ENCODE peak calls at places on chromosomes 4 and X, in ten cellular contexts. One of them, this sample, is unnamed.

GRCh38 chrX:46686003-46686645 is 72.8 kb downstream of the SLC9A7 start:
- DNase-seq in T-cell: peak; percentile 27
- DNase-seq in endothelial cell: peak; percentile 11
- DNase-seq in bronchial epithelial cell: peak; percentile 25
- DNase-seq in mucosa of gallbladder: peak; percentile 21
- DNase-seq in neural crest cell: peak; percentile 22
- DNase-seq in fibroblast of lung: peak; percentile 52
- DNase-seq in stimulated activated CD4-positive, alpha-beta T cell treated with anti-CD3 and anti-CD28 coated beads, Interleukin-1b, Interleukin-23, amount 100 ng/mL, for 1 hour: no peak
- DNase-seq in SHP77 treated with DMSO at 0.1 percent for 48 hours: peak; percentile 4
- DNase-seq in HT1080: peak; percentile 7
- DNase-seq in this sample: peak; percentile 53

GRCh38 chrX:21666679-21667078 is 8.5 kb upstream of the KLHL34 start:
- DNase-seq in T-cell: no peak
- DNase-seq in endothelial cell: no peak
- DNase-seq in bronchial epithelial cell: no peak
- DNase-seq in mucosa of gallbladder: no peak
- DNase-seq in neural crest cell: no peak
- DNase-seq in fibroblast of lung: peak; percentile 9
- DNase-seq in stimulated activated CD4-positive, alpha-beta T cell treated with anti-CD3 and anti-CD28 coated beads, Interleukin-1b, Interleukin-23, amount 100 ng/mL, for 1 hour: no peak
- DNase-seq in SHP77 treated with DMSO at 0.1 percent for 48 hours: no peak
- DNase-seq in HT1080: peak; percentile 60
- DNase-seq in this sample: peak; percentile 7

GRCh38 chr4:144709793-144710525 is 64.0 kb downstream of the HHIP start:
- DNase-seq in T-cell: no peak
- DNase-seq in endothelial cell: no peak
- DNase-seq in bronchial epithelial cell: peak; percentile 74
- DNase-seq in mucosa of gallbladder: peak; percentile 73
- DNase-seq in neural crest cell: no peak
- DNase-seq in fibroblast of lung: no peak
- DNase-seq in stimulated activated CD4-positive, alpha-beta T cell treated with anti-CD3 and anti-CD28 coated beads, Interleukin-1b, Interleukin-23, amount 100 ng/mL, for 1 hour: no peak
- DNase-seq in SHP77 treated with DMSO at 0.1 percent for 48 hours: no peak
- DNase-seq in HT1080: peak; percentile 93
- DNase-seq in this sample: peak; percentile 79

GRCh38 chr4:75633846-75634245 is 3.5 kb upstream of the CDKL2 start:
- DNase-seq in T-cell: no peak
- DNase-seq in endothelial cell: no peak
- DNase-seq in bronchial epithelial cell: peak; percentile 35
- DNase-seq in mucosa of gallbladder: no peak
- DNase-seq in neural crest cell: no peak
- DNase-seq in fibroblast of lung: peak; percentile 24
- DNase-seq in stimulated activated CD4-positive, alpha-beta T cell treated with anti-CD3 and anti-CD28 coated beads, Interleukin-1b, Interleukin-23, amount 100 ng/mL, for 1 hour: no peak
- DNase-seq in SHP77 treated with DMSO at 0.1 percent for 48 hours: no peak
- DNase-seq in HT1080: peak; percentile 71
- DNase-seq in this sample: peak; percentile 74

GRCh38 chr4:48779095-48779997 is 733 bp downstream of the FRYL start:
- DNase-seq in T-cell: peak; percentile 70
- DNase-seq in endothelial cell: peak; percentile 73
- DNase-seq in bronchial epithelial cell: peak; percentile 23
- DNase-seq in mucosa of gallbladder: peak; percentile 64
- DNase-seq in neural crest cell: peak; percentile 57
- DNase-seq in fibroblast of lung: peak; percentile 52
- DNase-seq in stimulated activated CD4-positive, alpha-beta T cell treated with anti-CD3 and anti-CD28 coated beads, Interleukin-1b, Interleukin-23, amount 100 ng/mL, for 1 hour: peak; percentile 25
- DNase-seq in SHP77 treated with DMSO at 0.1 percent for 48 hours: no peak
- DNase-seq in HT1080: peak; percentile 55
- DNase-seq in this sample: peak; percentile 61

GRCh38 chr4:142663828-142664227 is 182.3 kb downstream of the INPP4B start:
- DNase-seq in T-cell: no peak
- DNase-seq in endothelial cell: no peak
- DNase-seq in bronchial epithelial cell: no peak
- DNase-seq in mucosa of gallbladder: no peak
- DNase-seq in neural crest cell: no peak
- DNase-seq in fibroblast of lung: no peak
- DNase-seq in stimulated activated CD4-positive, alpha-beta T cell treated with anti-CD3 and anti-CD28 coated beads, Interleukin-1b, Interleukin-23, amount 100 ng/mL, for 1 hour: no peak
- DNase-seq in SHP77 treated with DMSO at 0.1 percent for 48 hours: no peak
- DNase-seq in HT1080: no peak
- DNase-seq in this sample: no peak

GRCh38 chr4:25903905-25904747 is 9.9 kb upstream of the SMIM20 start:
- DNase-seq in T-cell: no peak
- DNase-seq in endothelial cell: no peak
- DNase-seq in bronchial epithelial cell: no peak
- DNase-seq in mucosa of gallbladder: peak; percentile 32
- DNase-seq in neural crest cell: no peak
- DNase-seq in fibroblast of lung: no peak
- DNase-seq in stimulated activated CD4-positive, alpha-beta T cell treated with anti-CD3 and anti-CD28 coated beads, Interleukin-1b, Interleukin-23, amount 100 ng/mL, for 1 hour: no peak
- DNase-seq in SHP77 treated with DMSO at 0.1 percent for 48 hours: no peak
- DNase-seq in HT1080: no peak
- DNase-seq in this sample: no peak

GRCh38 chr4:170004656-170005250 is 21.4 kb downstream of the MFAP3L start:
- DNase-seq in T-cell: no peak
- DNase-seq in endothelial cell: no peak
- DNase-seq in bronchial epithelial cell: no peak
- DNase-seq in mucosa of gallbladder: no peak
- DNase-seq in neural crest cell: no peak
- DNase-seq in fibroblast of lung: no peak
- DNase-seq in stimulated activated CD4-positive, alpha-beta T cell treated with anti-CD3 and anti-CD28 coated beads, Interleukin-1b, Interleukin-23, amount 100 ng/mL, for 1 hour: no peak
- DNase-seq in SHP77 treated with DMSO at 0.1 percent for 48 hours: no peak
- DNase-seq in HT1080: peak; percentile 79
- DNase-seq in this sample: peak; percentile 38

GRCh38 chrX:109310031-109310430 is 171.9 kb downstream of the GUCY2F start:
- DNase-seq in T-cell: no peak
- DNase-seq in endothelial cell: no peak
- DNase-seq in bronchial epithelial cell: no peak
- DNase-seq in mucosa of gallbladder: no peak
- DNase-seq in neural crest cell: no peak
- DNase-seq in fibroblast of lung: no peak
- DNase-seq in stimulated activated CD4-positive, alpha-beta T cell treated with anti-CD3 and anti-CD28 coated beads, Interleukin-1b, Interleukin-23, amount 100 ng/mL, for 1 hour: no peak
- DNase-seq in SHP77 treated with DMSO at 0.1 percent for 48 hours: no peak
- DNase-seq in HT1080: no peak
- DNase-seq in this sample: no peak

GRCh38 chr4:7430965-7431695 is 3.6 kb downstream of the PSAPL1 start:
- DNase-seq in T-cell: no peak
- DNase-seq in endothelial cell: no peak
- DNase-seq in bronchial epithelial cell: no peak
- DNase-seq in mucosa of gallbladder: no peak
- DNase-seq in neural crest cell: no peak
- DNase-seq in fibroblast of lung: no peak
- DNase-seq in stimulated activated CD4-positive, alpha-beta T cell treated with anti-CD3 and anti-CD28 coated beads, Interleukin-1b, Interleukin-23, amount 100 ng/mL, for 1 hour: no peak
- DNase-seq in SHP77 treated with DMSO at 0.1 percent for 48 hours: no peak
- DNase-seq in HT1080: no peak
- DNase-seq in this sample: no peak

GRCh38 chrX:97806238-97806637 is 922.5 kb downstream of the RPA4 start:
- DNase-seq in T-cell: no peak
- DNase-seq in endothelial cell: no peak
- DNase-seq in bronchial epithelial cell: no peak
- DNase-seq in mucosa of gallbladder: no peak
- DNase-seq in neural crest cell: no peak
- DNase-seq in fibroblast of lung: peak; percentile 33
- DNase-seq in stimulated activated CD4-positive, alpha-beta T cell treated with anti-CD3 and anti-CD28 coated beads, Interleukin-1b, Interleukin-23, amount 100 ng/mL, for 1 hour: no peak
- DNase-seq in SHP77 treated with DMSO at 0.1 percent for 48 hours: no peak
- DNase-seq in HT1080: peak; percentile 42
- DNase-seq in this sample: peak; percentile 6

GRCh38 chr4:1047976-1048780 is 36.8 kb downstream of the FGFRL1 start:
- DNase-seq in T-cell: no peak
- DNase-seq in endothelial cell: no peak
- DNase-seq in bronchial epithelial cell: no peak
- DNase-seq in mucosa of gallbladder: no peak
- DNase-seq in neural crest cell: no peak
- DNase-seq in fibroblast of lung: no peak
- DNase-seq in stimulated activated CD4-positive, alpha-beta T cell treated with anti-CD3 and anti-CD28 coated beads, Interleukin-1b, Interleukin-23, amount 100 ng/mL, for 1 hour: no peak
- DNase-seq in SHP77 treated with DMSO at 0.1 percent for 48 hours: no peak
- DNase-seq in HT1080: no peak
- DNase-seq in this sample: no peak

GRCh38 chr4:154222875-154223274 is 268.7 kb downstream of the DCHS2 start:
- DNase-seq in T-cell: no peak
- DNase-seq in endothelial cell: no peak
- DNase-seq in bronchial epithelial cell: no peak
- DNase-seq in mucosa of gallbladder: no peak
- DNase-seq in neural crest cell: no peak
- DNase-seq in fibroblast of lung: no peak
- DNase-seq in stimulated activated CD4-positive, alpha-beta T cell treated with anti-CD3 and anti-CD28 coated beads, Interleukin-1b, Interleukin-23, amount 100 ng/mL, for 1 hour: no peak
- DNase-seq in SHP77 treated with DMSO at 0.1 percent for 48 hours: no peak
- DNase-seq in HT1080: no peak
- DNase-seq in this sample: no peak

GRCh38 chr4:55635760-55636621 is at the start of gene NMU:
- DNase-seq in T-cell: no peak
- DNase-seq in endothelial cell: peak; percentile 48
- DNase-seq in bronchial epithelial cell: peak; percentile 34
- DNase-seq in mucosa of gallbladder: no peak
- DNase-seq in neural crest cell: peak; percentile 23
- DNase-seq in fibroblast of lung: no peak
- DNase-seq in stimulated activated CD4-positive, alpha-beta T cell treated with anti-CD3 and anti-CD28 coated beads, Interleukin-1b, Interleukin-23, amount 100 ng/mL, for 1 hour: no peak
- DNase-seq in SHP77 treated with DMSO at 0.1 percent for 48 hours: peak; percentile 41
- DNase-seq in HT1080: peak; percentile 32
- DNase-seq in this sample: peak; percentile 35

GRCh38 chr4:109033993-109034392 is 268.5 kb downstream of the COL25A1 start:
- DNase-seq in T-cell: no peak
- DNase-seq in endothelial cell: no peak
- DNase-seq in bronchial epithelial cell: no peak
- DNase-seq in mucosa of gallbladder: no peak
- DNase-seq in neural crest cell: no peak
- DNase-seq in fibroblast of lung: no peak
- DNase-seq in stimulated activated CD4-positive, alpha-beta T cell treated with anti-CD3 and anti-CD28 coated beads, Interleukin-1b, Interleukin-23, amount 100 ng/mL, for 1 hour: no peak
- DNase-seq in SHP77 treated with DMSO at 0.1 percent for 48 hours: no peak
- DNase-seq in HT1080: no peak
- DNase-seq in this sample: no peak

GRCh38 chrX:12115377-12115776 is 22.9 kb upstream of the FRMPD4 start:
- DNase-seq in T-cell: no peak
- DNase-seq in endothelial cell: peak; percentile 43
- DNase-seq in bronchial epithelial cell: no peak
- DNase-seq in mucosa of gallbladder: no peak
- DNase-seq in neural crest cell: peak; percentile 3
- DNase-seq in fibroblast of lung: no peak
- DNase-seq in stimulated activated CD4-positive, alpha-beta T cell treated with anti-CD3 and anti-CD28 coated beads, Interleukin-1b, Interleukin-23, amount 100 ng/mL, for 1 hour: no peak
- DNase-seq in SHP77 treated with DMSO at 0.1 percent for 48 hours: no peak
- DNase-seq in HT1080: no peak
- DNase-seq in this sample: no peak

GRCh38 chr4:74933562-74934015 is 673 bp downstream of the PARM1 start:
- DNase-seq in T-cell: no peak
- DNase-seq in endothelial cell: peak; percentile 5
- DNase-seq in bronchial epithelial cell: no peak
- DNase-seq in mucosa of gallbladder: no peak
- DNase-seq in neural crest cell: no peak
- DNase-seq in fibroblast of lung: peak; percentile 6
- DNase-seq in stimulated activated CD4-positive, alpha-beta T cell treated with anti-CD3 and anti-CD28 coated beads, Interleukin-1b, Interleukin-23, amount 100 ng/mL, for 1 hour: no peak
- DNase-seq in SHP77 treated with DMSO at 0.1 percent for 48 hours: no peak
- DNase-seq in HT1080: no peak
- DNase-seq in this sample: no peak

GRCh38 chr4:1711906-1712215 is 258 bp downstream of the SLBP start:
- DNase-seq in T-cell: no peak
- DNase-seq in endothelial cell: no peak
- DNase-seq in bronchial epithelial cell: no peak
- DNase-seq in mucosa of gallbladder: no peak
- DNase-seq in neural crest cell: no peak
- DNase-seq in fibroblast of lung: no peak
- DNase-seq in stimulated activated CD4-positive, alpha-beta T cell treated with anti-CD3 and anti-CD28 coated beads, Interleukin-1b, Interleukin-23, amount 100 ng/mL, for 1 hour: no peak
- DNase-seq in SHP77 treated with DMSO at 0.1 percent for 48 hours: no peak
- DNase-seq in HT1080: no peak
- DNase-seq in this sample: no peak

GRCh38 chr4:90815569-90815968 is 688.4 kb downstream of the CCSER1 start:
- DNase-seq in T-cell: no peak
- DNase-seq in endothelial cell: no peak
- DNase-seq in bronchial epithelial cell: no peak
- DNase-seq in mucosa of gallbladder: no peak
- DNase-seq in neural crest cell: no peak
- DNase-seq in fibroblast of lung: no peak
- DNase-seq in stimulated activated CD4-positive, alpha-beta T cell treated with anti-CD3 and anti-CD28 coated beads, Interleukin-1b, Interleukin-23, amount 100 ng/mL, for 1 hour: no peak
- DNase-seq in SHP77 treated with DMSO at 0.1 percent for 48 hours: no peak
- DNase-seq in HT1080: no peak
- DNase-seq in this sample: no peak

GRCh38 chrX:6910218-6910617 is 237.3 kb upstream of the STS start:
- DNase-seq in T-cell: no peak
- DNase-seq in endothelial cell: no peak
- DNase-seq in bronchial epithelial cell: no peak
- DNase-seq in mucosa of gallbladder: no peak
- DNase-seq in neural crest cell: no peak
- DNase-seq in fibroblast of lung: no peak
- DNase-seq in stimulated activated CD4-positive, alpha-beta T cell treated with anti-CD3 and anti-CD28 coated beads, Interleukin-1b, Interleukin-23, amount 100 ng/mL, for 1 hour: no peak
- DNase-seq in SHP77 treated with DMSO at 0.1 percent for 48 hours: no peak
- DNase-seq in HT1080: no peak
- DNase-seq in this sample: no peak

GRCh38 chr4:123613586-123614344 is 217.2 kb downstream of the SPRY1 start:
- DNase-seq in T-cell: no peak
- DNase-seq in endothelial cell: no peak
- DNase-seq in bronchial epithelial cell: peak; percentile 26
- DNase-seq in mucosa of gallbladder: no peak
- DNase-seq in neural crest cell: no peak
- DNase-seq in fibroblast of lung: peak; percentile 8
- DNase-seq in stimulated activated CD4-positive, alpha-beta T cell treated with anti-CD3 and anti-CD28 coated beads, Interleukin-1b, Interleukin-23, amount 100 ng/mL, for 1 hour: no peak
- DNase-seq in SHP77 treated with DMSO at 0.1 percent for 48 hours: no peak
- DNase-seq in HT1080: no peak
- DNase-seq in this sample: no peak

GRCh38 chr4:101252721-101253120 is 94.6 kb downstream of the PPP3CA start:
- DNase-seq in T-cell: no peak
- DNase-seq in endothelial cell: no peak
- DNase-seq in bronchial epithelial cell: no peak
- DNase-seq in mucosa of gallbladder: no peak
- DNase-seq in neural crest cell: no peak
- DNase-seq in fibroblast of lung: peak; percentile 48
- DNase-seq in stimulated activated CD4-positive, alpha-beta T cell treated with anti-CD3 and anti-CD28 coated beads, Interleukin-1b, Interleukin-23, amount 100 ng/mL, for 1 hour: no peak
- DNase-seq in SHP77 treated with DMSO at 0.1 percent for 48 hours: no peak
- DNase-seq in HT1080: peak; percentile 15
- DNase-seq in this sample: no peak

GRCh38 chr4:6104541-6105130 is 86.4 kb upstream of the C4orf50 start:
- DNase-seq in T-cell: no peak
- DNase-seq in endothelial cell: no peak
- DNase-seq in bronchial epithelial cell: no peak
- DNase-seq in mucosa of gallbladder: no peak
- DNase-seq in neural crest cell: no peak
- DNase-seq in fibroblast of lung: no peak
- DNase-seq in stimulated activated CD4-positive, alpha-beta T cell treated with anti-CD3 and anti-CD28 coated beads, Interleukin-1b, Interleukin-23, amount 100 ng/mL, for 1 hour: no peak
- DNase-seq in SHP77 treated with DMSO at 0.1 percent for 48 hours: no peak
- DNase-seq in HT1080: no peak
- DNase-seq in this sample: no peak

GRCh38 chr4:71004281-71004851 is 10.9 kb downstream of the DCK start:
- DNase-seq in T-cell: peak; percentile 78
- DNase-seq in endothelial cell: peak; percentile 23
- DNase-seq in bronchial epithelial cell: no peak
- DNase-seq in mucosa of gallbladder: no peak
- DNase-seq in neural crest cell: no peak
- DNase-seq in fibroblast of lung: no peak
- DNase-seq in stimulated activated CD4-positive, alpha-beta T cell treated with anti-CD3 and anti-CD28 coated beads, Interleukin-1b, Interleukin-23, amount 100 ng/mL, for 1 hour: peak; percentile 24
- DNase-seq in SHP77 treated with DMSO at 0.1 percent for 48 hours: no peak
- DNase-seq in HT1080: no peak
- DNase-seq in this sample: no peak

GRCh38 chr4:181004056-181004455 is 1239.1 kb upstream of the TENM3 start:
- DNase-seq in T-cell: no peak
- DNase-seq in endothelial cell: no peak
- DNase-seq in bronchial epithelial cell: no peak
- DNase-seq in mucosa of gallbladder: no peak
- DNase-seq in neural crest cell: no peak
- DNase-seq in fibroblast of lung: no peak
- DNase-seq in stimulated activated CD4-positive, alpha-beta T cell treated with anti-CD3 and anti-CD28 coated beads, Interleukin-1b, Interleukin-23, amount 100 ng/mL, for 1 hour: no peak
- DNase-seq in SHP77 treated with DMSO at 0.1 percent for 48 hours: no peak
- DNase-seq in HT1080: no peak
- DNase-seq in this sample: no peak

GRCh38 chr4:71453516-71453915 is 114.7 kb downstream of the SLC4A4 start:
- DNase-seq in T-cell: no peak
- DNase-seq in endothelial cell: no peak
- DNase-seq in bronchial epithelial cell: no peak
- DNase-seq in mucosa of gallbladder: no peak
- DNase-seq in neural crest cell: no peak
- DNase-seq in fibroblast of lung: no peak
- DNase-seq in stimulated activated CD4-positive, alpha-beta T cell treated with anti-CD3 and anti-CD28 coated beads, Interleukin-1b, Interleukin-23, amount 100 ng/mL, for 1 hour: no peak
- DNase-seq in SHP77 treated with DMSO at 0.1 percent for 48 hours: no peak
- DNase-seq in HT1080: no peak
- DNase-seq in this sample: no peak

GRCh38 chr4:83082777-83083176 is 31.8 kb downstream of the PLAC8 start:
- DNase-seq in T-cell: no peak
- DNase-seq in endothelial cell: no peak
- DNase-seq in bronchial epithelial cell: peak; percentile 4
- DNase-seq in mucosa of gallbladder: no peak
- DNase-seq in neural crest cell: no peak
- DNase-seq in fibroblast of lung: no peak
- DNase-seq in stimulated activated CD4-positive, alpha-beta T cell treated with anti-CD3 and anti-CD28 coated beads, Interleukin-1b, Interleukin-23, amount 100 ng/mL, for 1 hour: no peak
- DNase-seq in SHP77 treated with DMSO at 0.1 percent for 48 hours: no peak
- DNase-seq in HT1080: peak; percentile 69
- DNase-seq in this sample: peak; percentile 74

GRCh38 chr4:25095756-25096552 is 64.3 kb downstream of the SEPSECS start:
- DNase-seq in T-cell: no peak
- DNase-seq in endothelial cell: no peak
- DNase-seq in bronchial epithelial cell: no peak
- DNase-seq in mucosa of gallbladder: no peak
- DNase-seq in neural crest cell: no peak
- DNase-seq in fibroblast of lung: no peak
- DNase-seq in stimulated activated CD4-positive, alpha-beta T cell treated with anti-CD3 and anti-CD28 coated beads, Interleukin-1b, Interleukin-23, amount 100 ng/mL, for 1 hour: no peak
- DNase-seq in SHP77 treated with DMSO at 0.1 percent for 48 hours: no peak
- DNase-seq in HT1080: no peak
- DNase-seq in this sample: no peak

This sample was measured in RPMI7951.